ENCODE peak calls at places on chromosomes 1 and 21, in nine cellular contexts. One of them, this sample, is unnamed.

GRCh38 chr1:101371259-101371658 is 134.4 kb downstream of the S1PR1 start:
- DNase-seq in KBM-7: no peak
- DNase-seq in PC-3: peak; percentile 88
- DNase-seq in fibroblast of mammary gland: peak; percentile 87
- DNase-seq in stomach: no peak
- DNase-seq in EL: peak; percentile 84
- DNase-seq in HS-5: peak; percentile 82
- DNase-seq in type B pancreatic cell: no peak
- DNase-seq in activated CD4-positive, CD25-positive, alpha-beta regulatory T cell: no peak
- DNase-seq in this sample: no peak

GRCh38 chr1:216815239-216815955 is 92.2 kb upstream of the ESRRG start:
- DNase-seq in HS-5: no peak
- DNase-seq in EL: peak; percentile 7
- DNase-seq in fibroblast of mammary gland: no peak
- DNase-seq in type B pancreatic cell: no peak
- DNase-seq in activated CD4-positive, CD25-positive, alpha-beta regulatory T cell: no peak
- DNase-seq in PC-3: no peak
- DNase-seq in stomach: no peak
- DNase-seq in KBM-7: no peak
- DNase-seq in this sample: no peak

GRCh38 chr1:180586671-180587155 is 27.9 kb downstream of the OVAAL start:
- DNase-seq in type B pancreatic cell: no peak
- DNase-seq in EL: peak; percentile 81
- DNase-seq in activated CD4-positive, CD25-positive, alpha-beta regulatory T cell: no peak
- DNase-seq in HS-5: no peak
- DNase-seq in stomach: peak; percentile 78
- DNase-seq in PC-3: peak; percentile 26
- DNase-seq in fibroblast of mammary gland: peak; percentile 71
- DNase-seq in KBM-7: peak; percentile 24
- DNase-seq in this sample: no peak

GRCh38 chr1:20885121-20885520 is 98.0 kb upstream of the HP1BP3 start:
- DNase-seq in EL: peak; percentile 21
- DNase-seq in stomach: no peak
- DNase-seq in type B pancreatic cell: no peak
- DNase-seq in HS-5: no peak
- DNase-seq in activated CD4-positive, CD25-positive, alpha-beta regulatory T cell: no peak
- DNase-seq in fibroblast of mammary gland: peak; percentile 46
- DNase-seq in PC-3: peak; percentile 15
- DNase-seq in KBM-7: no peak
- DNase-seq in this sample: no peak

GRCh38 chr1:18957136-18957521 is 653 bp upstream of the IFFO2 start:
- DNase-seq in activated CD4-positive, CD25-positive, alpha-beta regulatory T cell: no peak
- DNase-seq in HS-5: no peak
- DNase-seq in PC-3: no peak
- DNase-seq in EL: no peak
- DNase-seq in KBM-7: no peak
- DNase-seq in type B pancreatic cell: no peak
- DNase-seq in fibroblast of mammary gland: no peak
- DNase-seq in stomach: no peak
- DNase-seq in this sample: no peak

GRCh38 chr21:25507522-25507921 is 99.8 kb downstream of the MRPL39 start:
- DNase-seq in type B pancreatic cell: no peak
- DNase-seq in activated CD4-positive, CD25-positive, alpha-beta regulatory T cell: no peak
- DNase-seq in PC-3: peak; percentile 46
- DNase-seq in EL: no peak
- DNase-seq in KBM-7: peak; percentile 15
- DNase-seq in HS-5: no peak
- DNase-seq in stomach: no peak
- DNase-seq in fibroblast of mammary gland: peak; percentile 48
- DNase-seq in this sample: no peak

GRCh38 chr1:201307239-201307638 is 23.9 kb downstream of the PKP1 start:
- DNase-seq in HS-5: no peak
- DNase-seq in fibroblast of mammary gland: peak; percentile 52
- DNase-seq in activated CD4-positive, CD25-positive, alpha-beta regulatory T cell: no peak
- DNase-seq in EL: peak; percentile 52
- DNase-seq in KBM-7: no peak
- DNase-seq in PC-3: peak; percentile 93
- DNase-seq in stomach: no peak
- DNase-seq in type B pancreatic cell: no peak
- DNase-seq in this sample: no peak

GRCh38 chr1:33445108-33445507 is 14.2 kb upstream of the PHC2 start:
- DNase-seq in type B pancreatic cell: no peak
- DNase-seq in HS-5: no peak
- DNase-seq in KBM-7: no peak
- DNase-seq in stomach: no peak
- DNase-seq in fibroblast of mammary gland: no peak
- DNase-seq in EL: no peak
- DNase-seq in activated CD4-positive, CD25-positive, alpha-beta regulatory T cell: no peak
- DNase-seq in PC-3: no peak
- DNase-seq in this sample: no peak

GRCh38 chr1:89310505-89310904 is 37.8 kb upstream of the GBP5 start:
- DNase-seq in EL: peak; percentile 8
- DNase-seq in PC-3: peak; percentile 9
- DNase-seq in stomach: no peak
- DNase-seq in type B pancreatic cell: no peak
- DNase-seq in fibroblast of mammary gland: peak; percentile 28
- DNase-seq in activated CD4-positive, CD25-positive, alpha-beta regulatory T cell: no peak
- DNase-seq in HS-5: no peak
- DNase-seq in KBM-7: no peak
- DNase-seq in this sample: no peak

GRCh38 chr1:114353233-114353632 is 157.8 kb downstream of the TRIM33 start:
- DNase-seq in PC-3: peak; percentile 38
- DNase-seq in type B pancreatic cell: peak; percentile 27
- DNase-seq in HS-5: no peak
- DNase-seq in KBM-7: peak; percentile 54
- DNase-seq in stomach: peak; percentile 36
- DNase-seq in fibroblast of mammary gland: peak; percentile 73
- DNase-seq in activated CD4-positive, CD25-positive, alpha-beta regulatory T cell: no peak
- DNase-seq in EL: peak; percentile 38
- DNase-seq in this sample: no peak